ENCODE peak calls at places on chromosome 3, in nine cellular contexts. H, T, G, B, N, D, E, U and Y are unnamed samples.

GRCh38 chr3:150697646-150698045 is 6.1 kb downstream of the ERICH6 start:
- DNase-seq in H (no peak), T (no peak), G (no peak), B (peak; percentile 4), N (no peak), D (no peak), E (no peak), U (no peak), Y (no peak)

GRCh38 chr3:33541918-33542317 is 101.7 kb upstream of the UBP1 start:
- DNase-seq in H (no peak), T (no peak), G (no peak), B (no peak), N (no peak), D (no peak), E (no peak), U (no peak), Y (no peak)

GRCh38 chr3:121976727-121977126 is 45.3 kb downstream of the ILDR1 start:
- DNase-seq in H (no peak), T (no peak), G (no peak), B (no peak), N (no peak), D (no peak), E (no peak), U (no peak), Y (no peak)

GRCh38 chr3:122025296-122025695 is 3.2 kb upstream of the ILDR1 start:
- DNase-seq in H (no peak), T (no peak), G (no peak), B (no peak), N (no peak), D (no peak), E (no peak), U (no peak), Y (no peak)

GRCh38 chr3:62892045-62892444 is 16.8 kb upstream of the CADPS start:
- DNase-seq in H (no peak), T (no peak), G (no peak), B (no peak), N (no peak), D (no peak), E (no peak), U (no peak), Y (no peak)

GRCh38 chr3:171285287-171285686 is 174.9 kb downstream of the TNIK start:
- DNase-seq in H (no peak), T (no peak), G (no peak), B (peak; percentile 35), N (no peak), D (no peak), E (no peak), U (no peak), Y (no peak)

GRCh38 chr3:44411031-44411645 is 66.3 kb downstream of the ZNF445 start:
- DNase-seq in H (no peak), T (no peak), G (no peak), B (no peak), N (no peak), D (no peak), E (no peak), U (no peak), Y (no peak)

GRCh38 chr3:72953325-72953956 is 43.2 kb upstream of the PPP4R2 start:
- DNase-seq in H (no peak), T (peak; percentile 22), G (no peak), B (peak; percentile 33), N (no peak), D (no peak), E (no peak), U (peak; percentile 36), Y (no peak)

GRCh38 chr3:46706771-46707582 is 5.8 kb downstream of the TMIE start:
- DNase-seq in H (no peak), T (peak; percentile 44), G (no peak), B (peak; percentile 41), N (no peak), D (no peak), E (no peak), U (no peak), Y (peak; percentile 45)

GRCh38 chr3:132134611-132135010 is 99.8 kb upstream of the CPNE4 start:
- DNase-seq in H (peak; percentile 91), T (no peak), G (no peak), B (peak; percentile 92), N (no peak), D (no peak), E (peak; percentile 64), U (peak; percentile 78), Y (no peak)

GRCh38 chr3:27606537-27606936 is 115.6 kb downstream of the EOMES start:
- DNase-seq in H (peak; percentile 48), T (no peak), G (no peak), B (peak; percentile 59), N (no peak), D (no peak), E (no peak), U (peak; percentile 23), Y (no peak)

GRCh38 chr3:37227870-37228549 is 53.6 kb upstream of the LRRFIP2 start:
- DNase-seq in H (no peak), T (no peak), G (no peak), B (no peak), N (no peak), D (no peak), E (no peak), U (no peak), Y (no peak)

GRCh38 chr3:119311191-119311925 is 17.2 kb downstream of the ARHGAP31 start:
- DNase-seq in H (peak; percentile 79), T (no peak), G (no peak), B (peak; percentile 81), N (no peak), D (no peak), E (no peak), U (peak; percentile 62), Y (no peak)

GRCh38 chr3:38755130-38755529 is 60.9 kb downstream of the SCN10A start:
- DNase-seq in H (no peak), T (no peak), G (no peak), B (peak; percentile 4), N (no peak), D (no peak), E (no peak), U (no peak), Y (peak; percentile 64)

GRCh38 chr3:30836141-30836540 is 58.3 kb downstream of the GADL1 start:
- DNase-seq in H (no peak), T (no peak), G (no peak), B (no peak), N (no peak), D (no peak), E (no peak), U (no peak), Y (no peak)

GRCh38 chr3:127690106-127690505 is 17.4 kb downstream of the ABTB1 start:
- DNase-seq in H (no peak), T (peak; percentile 84), G (no peak), B (peak; percentile 68), N (no peak), D (no peak), E (no peak), U (peak; percentile 34), Y (no peak)

GRCh38 chr3:58384381-58385090 is 49.1 kb downstream of the PDHB start:
- DNase-seq in H (no peak), T (no peak), G (no peak), B (no peak), N (no peak), D (no peak), E (no peak), U (no peak), Y (no peak)

GRCh38 chr3:24316887-24317383 is 177.7 kb downstream of the THRB start:
- DNase-seq in H (no peak), T (no peak), G (no peak), B (peak; percentile 84), N (no peak), D (no peak), E (no peak), U (no peak), Y (no peak)

GRCh38 chr3:174949523-174949922 is 90.4 kb downstream of the NAALADL2 start:
- DNase-seq in H (peak; percentile 92), T (no peak), G (no peak), B (peak; percentile 66), N (no peak), D (no peak), E (no peak), U (peak; percentile 99), Y (no peak)

GRCh38 chr3:64878372-64878771 is 190.6 kb upstream of the ADAMTS9 start:
- DNase-seq in H (peak; percentile 42), T (no peak), G (peak; percentile 61), B (peak; percentile 65), N (no peak), D (peak; percentile 46), E (no peak), U (no peak), Y (no peak)

GRCh38 chr3:149340310-149340933 is 7.0 kb upstream of the TM4SF18 start:
- DNase-seq in H (no peak), T (no peak), G (no peak), B (peak; percentile 34), N (peak; percentile 3), D (no peak), E (no peak), U (peak; percentile 54), Y (no peak)

GRCh38 chr3:134471521-134472193 is 14.1 kb downstream of the ANAPC13 start:
- DNase-seq in H (no peak), T (no peak), G (no peak), B (peak; percentile 85), N (no peak), D (no peak), E (no peak), U (peak; percentile 38), Y (no peak)

GRCh38 chr3:181757694-181758306 is 46.1 kb downstream of the SOX2 start:
- DNase-seq in H (no peak), T (no peak), G (no peak), B (no peak), N (no peak), D (no peak), E (no peak), U (no peak), Y (no peak)

GRCh38 chr3:18556001-18556408 is 130.9 kb upstream of the SATB1 start:
- DNase-seq in H (no peak), T (no peak), G (no peak), B (peak; percentile 40), N (no peak), D (no peak), E (no peak), U (no peak), Y (no peak)

GRCh38 chr3:150300376-150300775 is 107.7 kb upstream of the TSC22D2 start:
- DNase-seq in H (no peak), T (no peak), G (no peak), B (peak; percentile 77), N (no peak), D (peak; percentile 27), E (no peak), U (no peak), Y (no peak)

GRCh38 chr3:94130690-94131089 is 67.8 kb downstream of the NSUN3 start:
- DNase-seq in H (no peak), T (no peak), G (no peak), B (no peak), N (no peak), D (no peak), E (no peak), U (no peak), Y (no peak)

GRCh38 chr3:41205591-41205990 is 6.3 kb downstream of the CTNNB1 start:
- DNase-seq in H (no peak), T (no peak), G (no peak), B (no peak), N (no peak), D (no peak), E (no peak), U (no peak), Y (no peak)

GRCh38 chr3:43224405-43225073 is 61.8 kb upstream of the SNRK start:
- DNase-seq in H (no peak), T (no peak), G (no peak), B (no peak), N (no peak), D (no peak), E (no peak), U (no peak), Y (no peak)

GRCh38 chr3:131004603-131005002 is 22.0 kb downstream of the ASTE1 start:
- DNase-seq in H (no peak), T (no peak), G (no peak), B (no peak), N (no peak), D (no peak), E (no peak), U (no peak), Y (no peak)

GRCh38 chr3:122947621-122948202 is 79.9 kb downstream of the SEMA5B start:
- DNase-seq in H (no peak), T (no peak), G (no peak), B (peak; percentile 52), N (no peak), D (no peak), E (no peak), U (no peak), Y (no peak)

GRCh38 chr3:123159926-123160635 is 41.7 kb upstream of the SEC22A start:
- DNase-seq in H (peak; percentile 13), T (no peak), G (no peak), B (no peak), N (no peak), D (no peak), E (no peak), U (peak; percentile 38), Y (no peak)